ENCODE peak calls at places on chromosomes 16 and 17, in seven cellular contexts. P is activated T-helper 1 cell treated with anti-CD3 and anti-CD28 coated beads, Interleukin-2, amount 50 U/mL, for 16 hours; B is NCI-H1092 treated with DMSO at 0.1 percent for 48 hours; I is kidney glomerular epithelial cell; Q is mucosa of gallbladder; T is transverse colon; H is activated CD4-positive, CD25-positive, alpha-beta regulatory T cell. C is an unnamed sample.

GRCh38 chr17:9253308-9253707 is 232.0 kb downstream of the NTN1 start:
- DNase-seq in P (no peak), B (no peak), I (no peak), Q (no peak), T (no peak), H (no peak), C (no peak)

GRCh38 chr17:50918933-50919296 is 52.8 kb upstream of the TOB1 start:
- DNase-seq in P (no peak), B (no peak), I (no peak), Q (no peak), T (peak; percentile 67), H (no peak), C (no peak)

GRCh38 chr17:8300629-8301242 is 5.5 kb upstream of the SLC25A35 start:
- DNase-seq in P (peak; percentile 40), B (peak; percentile 59), I (peak; percentile 83), Q (peak; percentile 47), T (peak; percentile 60), H (peak; percentile 12), C (no peak)

GRCh38 chr16:68093816-68094613 is 8.8 kb downstream of the NFATC3 start:
- DNase-seq in P (no peak), B (no peak), I (no peak), Q (no peak), T (no peak), H (no peak), C (no peak)

GRCh38 chr16:22705799-22706198 is 108.2 kb upstream of the HS3ST2 start:
- DNase-seq in P (no peak), B (no peak), I (no peak), Q (no peak), T (no peak), H (no peak), C (no peak)

GRCh38 chr17:41048441-41048840 is 1.3 kb upstream of the KRTAP2-1 start:
- DNase-seq in P (no peak), B (no peak), I (no peak), Q (no peak), T (no peak), H (no peak), C (no peak)

GRCh38 chr17:2055494-2056220 is 754 bp downstream of the HIC1 start:
- DNase-seq in P (no peak), B (no peak), I (no peak), Q (no peak), T (peak; percentile 39), H (no peak), C (no peak)

GRCh38 chr17:69105907-69106730 is 35.6 kb downstream of the ABCA6 start:
- DNase-seq in P (no peak), B (no peak), I (no peak), Q (no peak), T (no peak), H (no peak), C (no peak)

GRCh38 chr17:11122908-11123307 is 118.1 kb upstream of the SHISA6 start:
- DNase-seq in P (no peak), B (no peak), I (no peak), Q (peak; percentile 64), T (peak; percentile 33), H (no peak), C (no peak)

GRCh38 chr16:11914210-11914758 is 1.5 kb downstream of the GSPT1 start:
- DNase-seq in P (no peak), B (no peak), I (peak; percentile 26), Q (no peak), T (no peak), H (no peak), C (no peak)

GRCh38 chr17:21842332-21843317 is 150.3 kb downstream of the KCNJ18 start:
- DNase-seq in P (no peak), B (no peak), I (no peak), Q (no peak), T (no peak), H (no peak), C (no peak)

GRCh38 chr17:43468746-43469544 is 14.8 kb upstream of the DHX8 start:
- DNase-seq in P (no peak), B (no peak), I (peak; percentile 42), Q (no peak), T (no peak), H (no peak), C (no peak)